ENCODE peak calls at places on chromosomes 1 and 21, in seven cellular contexts. One of them, this sample, is unnamed.

GRCh38 chr1:151881479-151881878 is 27.8 kb downstream of the THEM4 start:
- DNase-seq in CD8-positive, alpha-beta memory T cell: no peak
- DNase-seq in stimulated activated CD8-positive, alpha-beta memory T cell treated with anti-CD3 and anti-CD28 coated beads, Interleukin-15, amount 100 ng/mL, for 4 hours: no peak
- DNase-seq in effector CD4-positive, alpha-beta T cell: no peak
- DNase-seq in right cardiac atrium: no peak
- DNase-seq in NCI-H2029: no peak
- DNase-seq in MG63: no peak
- DNase-seq in this sample: no peak

GRCh38 chr1:151510957-151511635 is at the start of gene CGN:
- DNase-seq in CD8-positive, alpha-beta memory T cell: peak
- DNase-seq in stimulated activated CD8-positive, alpha-beta memory T cell treated with anti-CD3 and anti-CD28 coated beads, Interleukin-15, amount 100 ng/mL, for 4 hours: peak
- DNase-seq in effector CD4-positive, alpha-beta T cell: peak
- DNase-seq in right cardiac atrium: peak
- DNase-seq in NCI-H2029: peak
- DNase-seq in MG63: peak
- DNase-seq in this sample: peak

GRCh38 chr21:14863745-14864210 is 201.0 kb downstream of the NRIP1 start:
- DNase-seq in CD8-positive, alpha-beta memory T cell: no peak
- DNase-seq in stimulated activated CD8-positive, alpha-beta memory T cell treated with anti-CD3 and anti-CD28 coated beads, Interleukin-15, amount 100 ng/mL, for 4 hours: no peak
- DNase-seq in effector CD4-positive, alpha-beta T cell: no peak
- DNase-seq in right cardiac atrium: no peak
- DNase-seq in NCI-H2029: no peak
- DNase-seq in MG63: no peak
- DNase-seq in this sample: no peak

GRCh38 chr1:16249838-16250241 is 12.9 kb upstream of the CPLANE2 start:
- DNase-seq in CD8-positive, alpha-beta memory T cell: no peak
- DNase-seq in stimulated activated CD8-positive, alpha-beta memory T cell treated with anti-CD3 and anti-CD28 coated beads, Interleukin-15, amount 100 ng/mL, for 4 hours: no peak
- DNase-seq in effector CD4-positive, alpha-beta T cell: no peak
- DNase-seq in right cardiac atrium: peak
- DNase-seq in NCI-H2029: no peak
- DNase-seq in MG63: no peak
- DNase-seq in this sample: no peak

GRCh38 chr1:178693368-178693767 is 31.7 kb upstream of the RALGPS2 start:
- DNase-seq in CD8-positive, alpha-beta memory T cell: no peak
- DNase-seq in stimulated activated CD8-positive, alpha-beta memory T cell treated with anti-CD3 and anti-CD28 coated beads, Interleukin-15, amount 100 ng/mL, for 4 hours: no peak
- DNase-seq in effector CD4-positive, alpha-beta T cell: no peak
- DNase-seq in right cardiac atrium: no peak
- DNase-seq in NCI-H2029: no peak
- DNase-seq in MG63: no peak
- DNase-seq in this sample: no peak

GRCh38 chr1:210250665-210250997 is 18.0 kb downstream of the SERTAD4 start:
- DNase-seq in CD8-positive, alpha-beta memory T cell: no peak
- DNase-seq in stimulated activated CD8-positive, alpha-beta memory T cell treated with anti-CD3 and anti-CD28 coated beads, Interleukin-15, amount 100 ng/mL, for 4 hours: no peak
- DNase-seq in effector CD4-positive, alpha-beta T cell: no peak
- DNase-seq in right cardiac atrium: peak
- DNase-seq in NCI-H2029: no peak
- DNase-seq in MG63: no peak
- DNase-seq in this sample: no peak

GRCh38 chr1:191804311-191804710 is 354.0 kb upstream of the RGS18 start:
- DNase-seq in CD8-positive, alpha-beta memory T cell: no peak
- DNase-seq in stimulated activated CD8-positive, alpha-beta memory T cell treated with anti-CD3 and anti-CD28 coated beads, Interleukin-15, amount 100 ng/mL, for 4 hours: no peak
- DNase-seq in effector CD4-positive, alpha-beta T cell: no peak
- DNase-seq in right cardiac atrium: no peak
- DNase-seq in NCI-H2029: no peak
- DNase-seq in MG63: no peak
- DNase-seq in this sample: no peak

GRCh38 chr1:234571692-234572091 is 38.3 kb downstream of the IRF2BP2 start:
- DNase-seq in CD8-positive, alpha-beta memory T cell: no peak
- DNase-seq in stimulated activated CD8-positive, alpha-beta memory T cell treated with anti-CD3 and anti-CD28 coated beads, Interleukin-15, amount 100 ng/mL, for 4 hours: no peak
- DNase-seq in effector CD4-positive, alpha-beta T cell: no peak
- DNase-seq in right cardiac atrium: no peak
- DNase-seq in NCI-H2029: no peak
- DNase-seq in MG63: no peak
- DNase-seq in this sample: no peak

GRCh38 chr21:31282095-31282709 is 61.9 kb downstream of the TIAM1 start:
- DNase-seq in CD8-positive, alpha-beta memory T cell: no peak
- DNase-seq in stimulated activated CD8-positive, alpha-beta memory T cell treated with anti-CD3 and anti-CD28 coated beads, Interleukin-15, amount 100 ng/mL, for 4 hours: no peak
- DNase-seq in effector CD4-positive, alpha-beta T cell: no peak
- DNase-seq in right cardiac atrium: peak
- DNase-seq in NCI-H2029: no peak
- DNase-seq in MG63: peak
- DNase-seq in this sample: no peak

GRCh38 chr1:32811265-32811664 is 5.9 kb downstream of the YARS1 start:
- DNase-seq in CD8-positive, alpha-beta memory T cell: no peak
- DNase-seq in stimulated activated CD8-positive, alpha-beta memory T cell treated with anti-CD3 and anti-CD28 coated beads, Interleukin-15, amount 100 ng/mL, for 4 hours: no peak
- DNase-seq in effector CD4-positive, alpha-beta T cell: no peak
- DNase-seq in right cardiac atrium: no peak
- DNase-seq in NCI-H2029: no peak
- DNase-seq in MG63: no peak
- DNase-seq in this sample: no peak

GRCh38 chr1:203126151-203126865 is 1.2 kb upstream of the ADORA1 start:
- DNase-seq in CD8-positive, alpha-beta memory T cell: no peak
- DNase-seq in stimulated activated CD8-positive, alpha-beta memory T cell treated with anti-CD3 and anti-CD28 coated beads, Interleukin-15, amount 100 ng/mL, for 4 hours: no peak
- DNase-seq in effector CD4-positive, alpha-beta T cell: no peak
- DNase-seq in right cardiac atrium: no peak
- DNase-seq in NCI-H2029: no peak
- DNase-seq in MG63: no peak
- DNase-seq in this sample: peak

GRCh38 chr1:201365251-201365650 is 12.2 kb downstream of the TNNT2 start:
- DNase-seq in CD8-positive, alpha-beta memory T cell: no peak
- DNase-seq in stimulated activated CD8-positive, alpha-beta memory T cell treated with anti-CD3 and anti-CD28 coated beads, Interleukin-15, amount 100 ng/mL, for 4 hours: no peak
- DNase-seq in effector CD4-positive, alpha-beta T cell: no peak
- DNase-seq in right cardiac atrium: peak
- DNase-seq in NCI-H2029: no peak
- DNase-seq in MG63: no peak
- DNase-seq in this sample: no peak

GRCh38 chr1:113990966-113991365 is 11.7 kb downstream of the OLFML3 start:
- DNase-seq in CD8-positive, alpha-beta memory T cell: no peak
- DNase-seq in stimulated activated CD8-positive, alpha-beta memory T cell treated with anti-CD3 and anti-CD28 coated beads, Interleukin-15, amount 100 ng/mL, for 4 hours: no peak
- DNase-seq in effector CD4-positive, alpha-beta T cell: no peak
- DNase-seq in right cardiac atrium: no peak
- DNase-seq in NCI-H2029: no peak
- DNase-seq in MG63: no peak
- DNase-seq in this sample: no peak

GRCh38 chr1:25527226-25527846 is 16.1 kb upstream of the LDLRAP1 start:
- DNase-seq in CD8-positive, alpha-beta memory T cell: no peak
- DNase-seq in stimulated activated CD8-positive, alpha-beta memory T cell treated with anti-CD3 and anti-CD28 coated beads, Interleukin-15, amount 100 ng/mL, for 4 hours: no peak
- DNase-seq in effector CD4-positive, alpha-beta T cell: no peak
- DNase-seq in right cardiac atrium: no peak
- DNase-seq in NCI-H2029: no peak
- DNase-seq in MG63: no peak
- DNase-seq in this sample: no peak

GRCh38 chr1:4969556-4970129 is 315.2 kb downstream of the AJAP1 start:
- DNase-seq in CD8-positive, alpha-beta memory T cell: no peak
- DNase-seq in stimulated activated CD8-positive, alpha-beta memory T cell treated with anti-CD3 and anti-CD28 coated beads, Interleukin-15, amount 100 ng/mL, for 4 hours: no peak
- DNase-seq in effector CD4-positive, alpha-beta T cell: no peak
- DNase-seq in right cardiac atrium: no peak
- DNase-seq in NCI-H2029: no peak
- DNase-seq in MG63: no peak
- DNase-seq in this sample: no peak

GRCh38 chr1:155893389-155894142 is 17.6 kb downstream of the RIT1 start:
- DNase-seq in CD8-positive, alpha-beta memory T cell: no peak
- DNase-seq in stimulated activated CD8-positive, alpha-beta memory T cell treated with anti-CD3 and anti-CD28 coated beads, Interleukin-15, amount 100 ng/mL, for 4 hours: no peak
- DNase-seq in effector CD4-positive, alpha-beta T cell: no peak
- DNase-seq in right cardiac atrium: no peak
- DNase-seq in NCI-H2029: no peak
- DNase-seq in MG63: peak
- DNase-seq in this sample: peak

GRCh38 chr1:179003474-179004066 is 22.1 kb upstream of the FAM20B start:
- DNase-seq in CD8-positive, alpha-beta memory T cell: no peak
- DNase-seq in stimulated activated CD8-positive, alpha-beta memory T cell treated with anti-CD3 and anti-CD28 coated beads, Interleukin-15, amount 100 ng/mL, for 4 hours: no peak
- DNase-seq in effector CD4-positive, alpha-beta T cell: no peak
- DNase-seq in right cardiac atrium: no peak
- DNase-seq in NCI-H2029: no peak
- DNase-seq in MG63: no peak
- DNase-seq in this sample: no peak

GRCh38 chr1:187409341-187409740 is 580.6 kb downstream of the PLA2G4A start:
- DNase-seq in CD8-positive, alpha-beta memory T cell: no peak
- DNase-seq in stimulated activated CD8-positive, alpha-beta memory T cell treated with anti-CD3 and anti-CD28 coated beads, Interleukin-15, amount 100 ng/mL, for 4 hours: no peak
- DNase-seq in effector CD4-positive, alpha-beta T cell: no peak
- DNase-seq in right cardiac atrium: no peak
- DNase-seq in NCI-H2029: no peak
- DNase-seq in MG63: no peak
- DNase-seq in this sample: no peak

GRCh38 chr1:58358311-58358710 is 188.2 kb downstream of the OMA1 start:
- DNase-seq in CD8-positive, alpha-beta memory T cell: no peak
- DNase-seq in stimulated activated CD8-positive, alpha-beta memory T cell treated with anti-CD3 and anti-CD28 coated beads, Interleukin-15, amount 100 ng/mL, for 4 hours: no peak
- DNase-seq in effector CD4-positive, alpha-beta T cell: no peak
- DNase-seq in right cardiac atrium: no peak
- DNase-seq in NCI-H2029: no peak
- DNase-seq in MG63: no peak
- DNase-seq in this sample: no peak

GRCh38 chr1:180176965-180177364 is 22.3 kb downstream of the QSOX1 start:
- DNase-seq in CD8-positive, alpha-beta memory T cell: no peak
- DNase-seq in stimulated activated CD8-positive, alpha-beta memory T cell treated with anti-CD3 and anti-CD28 coated beads, Interleukin-15, amount 100 ng/mL, for 4 hours: no peak
- DNase-seq in effector CD4-positive, alpha-beta T cell: no peak
- DNase-seq in right cardiac atrium: no peak
- DNase-seq in NCI-H2029: no peak
- DNase-seq in MG63: no peak
- DNase-seq in this sample: no peak

GRCh38 chr1:229879746-229880145 is 187.3 kb upstream of the GALNT2 start:
- DNase-seq in CD8-positive, alpha-beta memory T cell: no peak
- DNase-seq in stimulated activated CD8-positive, alpha-beta memory T cell treated with anti-CD3 and anti-CD28 coated beads, Interleukin-15, amount 100 ng/mL, for 4 hours: no peak
- DNase-seq in effector CD4-positive, alpha-beta T cell: no peak
- DNase-seq in right cardiac atrium: no peak
- DNase-seq in NCI-H2029: no peak
- DNase-seq in MG63: no peak
- DNase-seq in this sample: no peak

GRCh38 chr1:107782192-107782845 is 182.7 kb downstream of the VAV3 start:
- DNase-seq in CD8-positive, alpha-beta memory T cell: no peak
- DNase-seq in stimulated activated CD8-positive, alpha-beta memory T cell treated with anti-CD3 and anti-CD28 coated beads, Interleukin-15, amount 100 ng/mL, for 4 hours: no peak
- DNase-seq in effector CD4-positive, alpha-beta T cell: peak
- DNase-seq in right cardiac atrium: no peak
- DNase-seq in NCI-H2029: peak
- DNase-seq in MG63: no peak
- DNase-seq in this sample: peak

GRCh38 chr1:112701227-112702066 is 5.5 kb downstream of the RHOC start:
- DNase-seq in CD8-positive, alpha-beta memory T cell: no peak
- DNase-seq in stimulated activated CD8-positive, alpha-beta memory T cell treated with anti-CD3 and anti-CD28 coated beads, Interleukin-15, amount 100 ng/mL, for 4 hours: no peak
- DNase-seq in effector CD4-positive, alpha-beta T cell: no peak
- DNase-seq in right cardiac atrium: no peak
- DNase-seq in NCI-H2029: no peak
- DNase-seq in MG63: no peak
- DNase-seq in this sample: no peak

GRCh38 chr1:84687703-84688460 is 2.4 kb downstream of the SSX2IP start:
- DNase-seq in CD8-positive, alpha-beta memory T cell: no peak
- DNase-seq in stimulated activated CD8-positive, alpha-beta memory T cell treated with anti-CD3 and anti-CD28 coated beads, Interleukin-15, amount 100 ng/mL, for 4 hours: no peak
- DNase-seq in effector CD4-positive, alpha-beta T cell: no peak
- DNase-seq in right cardiac atrium: no peak
- DNase-seq in NCI-H2029: no peak
- DNase-seq in MG63: no peak
- DNase-seq in this sample: no peak

GRCh38 chr1:53656062-53656915 is 82.7 kb downstream of the GLIS1 start:
- DNase-seq in CD8-positive, alpha-beta memory T cell: no peak
- DNase-seq in stimulated activated CD8-positive, alpha-beta memory T cell treated with anti-CD3 and anti-CD28 coated beads, Interleukin-15, amount 100 ng/mL, for 4 hours: no peak
- DNase-seq in effector CD4-positive, alpha-beta T cell: no peak
- DNase-seq in right cardiac atrium: no peak
- DNase-seq in NCI-H2029: no peak
- DNase-seq in MG63: no peak
- DNase-seq in this sample: no peak

GRCh38 chr1:183567584-183567983 is 22.7 kb downstream of the NCF2 start:
- DNase-seq in CD8-positive, alpha-beta memory T cell: no peak
- DNase-seq in stimulated activated CD8-positive, alpha-beta memory T cell treated with anti-CD3 and anti-CD28 coated beads, Interleukin-15, amount 100 ng/mL, for 4 hours: no peak
- DNase-seq in effector CD4-positive, alpha-beta T cell: no peak
- DNase-seq in right cardiac atrium: peak
- DNase-seq in NCI-H2029: peak
- DNase-seq in MG63: peak
- DNase-seq in this sample: no peak

GRCh38 chr1:79663916-79664315 is 657.4 kb upstream of the ADGRL4 start:
- DNase-seq in CD8-positive, alpha-beta memory T cell: no peak
- DNase-seq in stimulated activated CD8-positive, alpha-beta memory T cell treated with anti-CD3 and anti-CD28 coated beads, Interleukin-15, amount 100 ng/mL, for 4 hours: no peak
- DNase-seq in effector CD4-positive, alpha-beta T cell: no peak
- DNase-seq in right cardiac atrium: no peak
- DNase-seq in NCI-H2029: no peak
- DNase-seq in MG63: no peak
- DNase-seq in this sample: no peak

GRCh38 chr1:237141471-237141870 is 99.5 kb downstream of the RYR2 start:
- DNase-seq in CD8-positive, alpha-beta memory T cell: no peak
- DNase-seq in stimulated activated CD8-positive, alpha-beta memory T cell treated with anti-CD3 and anti-CD28 coated beads, Interleukin-15, amount 100 ng/mL, for 4 hours: no peak
- DNase-seq in effector CD4-positive, alpha-beta T cell: no peak
- DNase-seq in right cardiac atrium: peak
- DNase-seq in NCI-H2029: no peak
- DNase-seq in MG63: no peak
- DNase-seq in this sample: no peak

GRCh38 chr1:6880951-6881690 is 95.9 kb downstream of the CAMTA1 start:
- DNase-seq in CD8-positive, alpha-beta memory T cell: no peak
- DNase-seq in stimulated activated CD8-positive, alpha-beta memory T cell treated with anti-CD3 and anti-CD28 coated beads, Interleukin-15, amount 100 ng/mL, for 4 hours: no peak
- DNase-seq in effector CD4-positive, alpha-beta T cell: no peak
- DNase-seq in right cardiac atrium: no peak
- DNase-seq in NCI-H2029: no peak
- DNase-seq in MG63: no peak
- DNase-seq in this sample: no peak

GRCh38 chr1:33331444-33332356 is 10.8 kb upstream of the A3GALT2 start:
- DNase-seq in CD8-positive, alpha-beta memory T cell: no peak
- DNase-seq in stimulated activated CD8-positive, alpha-beta memory T cell treated with anti-CD3 and anti-CD28 coated beads, Interleukin-15, amount 100 ng/mL, for 4 hours: no peak
- DNase-seq in effector CD4-positive, alpha-beta T cell: no peak
- DNase-seq in right cardiac atrium: peak
- DNase-seq in NCI-H2029: no peak
- DNase-seq in MG63: no peak
- DNase-seq in this sample: no peak

GRCh38 chr1:156657161-156657970 is 15.4 kb downstream of the BCAN start:
- DNase-seq in CD8-positive, alpha-beta memory T cell: peak
- DNase-seq in stimulated activated CD8-positive, alpha-beta memory T cell treated with anti-CD3 and anti-CD28 coated beads, Interleukin-15, amount 100 ng/mL, for 4 hours: peak
- DNase-seq in effector CD4-positive, alpha-beta T cell: peak
- DNase-seq in right cardiac atrium: peak
- DNase-seq in NCI-H2029: peak
- DNase-seq in MG63: peak
- DNase-seq in this sample: peak

GRCh38 chr1:242522304-242522945 is 2.1 kb downstream of the PLD5 start:
- DNase-seq in CD8-positive, alpha-beta memory T cell: no peak
- DNase-seq in stimulated activated CD8-positive, alpha-beta memory T cell treated with anti-CD3 and anti-CD28 coated beads, Interleukin-15, amount 100 ng/mL, for 4 hours: no peak
- DNase-seq in effector CD4-positive, alpha-beta T cell: no peak
- DNase-seq in right cardiac atrium: no peak
- DNase-seq in NCI-H2029: no peak
- DNase-seq in MG63: no peak
- DNase-seq in this sample: no peak

GRCh38 chr1:16375521-16376359 is 8.7 kb downstream of the SZRD1 start:
- DNase-seq in CD8-positive, alpha-beta memory T cell: no peak
- DNase-seq in stimulated activated CD8-positive, alpha-beta memory T cell treated with anti-CD3 and anti-CD28 coated beads, Interleukin-15, amount 100 ng/mL, for 4 hours: no peak
- DNase-seq in effector CD4-positive, alpha-beta T cell: no peak
- DNase-seq in right cardiac atrium: peak
- DNase-seq in NCI-H2029: no peak
- DNase-seq in MG63: peak
- DNase-seq in this sample: no peak

GRCh38 chr1:234599617-234600417 is 10.2 kb downstream of the IRF2BP2 start:
- DNase-seq in CD8-positive, alpha-beta memory T cell: peak
- DNase-seq in stimulated activated CD8-positive, alpha-beta memory T cell treated with anti-CD3 and anti-CD28 coated beads, Interleukin-15, amount 100 ng/mL, for 4 hours: peak
- DNase-seq in effector CD4-positive, alpha-beta T cell: peak
- DNase-seq in right cardiac atrium: peak
- DNase-seq in NCI-H2029: peak
- DNase-seq in MG63: peak
- DNase-seq in this sample: peak

GRCh38 chr1:19049798-19050197 is 93.3 kb upstream of the IFFO2 start:
- DNase-seq in CD8-positive, alpha-beta memory T cell: no peak
- DNase-seq in stimulated activated CD8-positive, alpha-beta memory T cell treated with anti-CD3 and anti-CD28 coated beads, Interleukin-15, amount 100 ng/mL, for 4 hours: no peak
- DNase-seq in effector CD4-positive, alpha-beta T cell: no peak
- DNase-seq in right cardiac atrium: no peak
- DNase-seq in NCI-H2029: no peak
- DNase-seq in MG63: no peak
- DNase-seq in this sample: no peak

GRCh38 chr1:1397839-1398523 is 1.2 kb downstream of the CCNL2 start:
- DNase-seq in CD8-positive, alpha-beta memory T cell: no peak
- DNase-seq in stimulated activated CD8-positive, alpha-beta memory T cell treated with anti-CD3 and anti-CD28 coated beads, Interleukin-15, amount 100 ng/mL, for 4 hours: no peak
- DNase-seq in effector CD4-positive, alpha-beta T cell: no peak
- DNase-seq in right cardiac atrium: peak
- DNase-seq in NCI-H2029: no peak
- DNase-seq in MG63: no peak
- DNase-seq in this sample: no peak

GRCh38 chr21:33403128-33403785 is at the start of gene IFNGR2:
- DNase-seq in CD8-positive, alpha-beta memory T cell: peak
- DNase-seq in stimulated activated CD8-positive, alpha-beta memory T cell treated with anti-CD3 and anti-CD28 coated beads, Interleukin-15, amount 100 ng/mL, for 4 hours: peak
- DNase-seq in effector CD4-positive, alpha-beta T cell: peak
- DNase-seq in right cardiac atrium: peak
- DNase-seq in NCI-H2029: no peak
- DNase-seq in MG63: peak
- DNase-seq in this sample: peak

GRCh38 chr1:25703671-25704637 is 87.4 kb downstream of the MAN1C1 start:
- DNase-seq in CD8-positive, alpha-beta memory T cell: peak
- DNase-seq in stimulated activated CD8-positive, alpha-beta memory T cell treated with anti-CD3 and anti-CD28 coated beads, Interleukin-15, amount 100 ng/mL, for 4 hours: no peak
- DNase-seq in effector CD4-positive, alpha-beta T cell: no peak
- DNase-seq in right cardiac atrium: peak
- DNase-seq in NCI-H2029: no peak
- DNase-seq in MG63: no peak
- DNase-seq in this sample: peak

This sample was measured in CD8-positive, alpha-beta T cell.